ENCODE peak calls at places on chromosomes 2 and 18, in five cellular contexts. W, U, T, L and B are unnamed samples.

GRCh38 chr2:107036293-107036692 is 150.3 kb upstream of the ST6GAL2 start:
- DNase-seq in L (no peak), U (no peak), T (no peak), W (no peak), B (no peak)

GRCh38 chr2:237552911-237553310 is 13.5 kb upstream of the PRLH start:
- DNase-seq in T (no peak), U (no peak), L (no peak), W (no peak), B (no peak)

GRCh38 chr2:193695367-193695766 is 1500.6 kb upstream of the TMEFF2 start:
- DNase-seq in T (no peak), W (peak), U (peak), L (peak), B (no peak)

GRCh38 chr2:207895236-207895860 is 125.6 kb upstream of the FZD5 start:
- DNase-seq in T (no peak), W (no peak), U (no peak), L (no peak), B (no peak)

GRCh38 chr2:1769703-1770422 is 25.5 kb upstream of the PXDN start:
- DNase-seq in T (no peak), U (no peak), W (peak), L (no peak), B (no peak)

GRCh38 chr2:12091201-12091806 is 344.9 kb downstream of the LPIN1 start:
- DNase-seq in T (no peak), W (peak), L (peak), U (peak), B (no peak)

GRCh38 chr18:36297419-36298112 is at the start of gene FHOD3:
- DNase-seq in U (peak), W (peak), T (peak), L (no peak), B (no peak)

GRCh38 chr2:19786408-19787058 is 115.2 kb downstream of the TTC32 start:
- DNase-seq in L (no peak), U (peak), T (no peak), W (peak), B (no peak)

GRCh38 chr2:27843992-27844391 is 46.2 kb downstream of the RBKS start:
- DNase-seq in W (peak), T (no peak), U (no peak), L (no peak), B (no peak)

GRCh38 chr2:98771771-98772521 is 41.0 kb upstream of the MGAT4A start:
- DNase-seq in T (no peak), L (no peak), W (no peak), U (no peak), B (no peak)

GRCh38 chr18:49697049-49697448 is 116.3 kb downstream of the ACAA2 start:
- DNase-seq in L (no peak), U (no peak), W (no peak), T (no peak), B (no peak)

GRCh38 chr18:56377161-56377560 is 261.2 kb downstream of the TXNL1 start:
- DNase-seq in T (no peak), U (peak), L (no peak), W (no peak), B (no peak)